ENCODE peak calls at places on chromosomes 7 and 10, in six cellular contexts. Z, U, S, B, J and R are unnamed samples.
A peak's percentile ranks its signal among the peaks of the same experiment; 100 is the strongest.

GRCh38 chr7:44075296-44076075 is 6.8 kb downstream of the POLM start:
- DNase-seq in Z (no peak), U (no peak), S (peak; percentile 68), B (no peak), J (no peak), R (no peak)

GRCh38 chr7:158695726-158696452 is 8.7 kb downstream of the NCAPG2 start:
- DNase-seq in Z (peak; percentile 30), U (no peak), S (no peak), B (peak; percentile 64), J (no peak), R (no peak)

GRCh38 chr7:13778967-13779366 is 210.5 kb downstream of the ETV1 start:
- DNase-seq in Z (peak; percentile 71), U (no peak), S (peak; percentile 45), B (peak; percentile 59), J (no peak), R (no peak)

GRCh38 chr7:155860461-155860839 is 48.2 kb upstream of the SHH start:
- DNase-seq in Z (no peak), U (no peak), S (no peak), B (no peak), J (no peak), R (no peak)

GRCh38 chr10:110357871-110358270 is 53.2 kb upstream of the SMNDC1 start:
- DNase-seq in Z (no peak), U (no peak), S (no peak), B (no peak), J (no peak), R (no peak)

GRCh38 chr10:124005991-124006392 is 87.4 kb downstream of the CHST15 start:
- DNase-seq in Z (no peak), U (no peak), S (no peak), B (no peak), J (peak; percentile 47), R (no peak)

GRCh38 chr7:158193446-158193845 is 394.2 kb downstream of the PTPRN2 start:
- DNase-seq in Z (no peak), U (no peak), S (no peak), B (no peak), J (no peak), R (no peak)

GRCh38 chr10:31760674-31761081 is 168.0 kb downstream of the ARHGAP12 start:
- DNase-seq in Z (no peak), U (no peak), S (no peak), B (peak; percentile 41), J (no peak), R (peak; percentile 30)

GRCh38 chr7:13258386-13258785 is 571.0 kb downstream of the ARL4A start:
- DNase-seq in Z (no peak), U (no peak), S (no peak), B (no peak), J (no peak), R (no peak)